ENCODE peak calls at places on chromosomes 13 and 19, in six cellular contexts. J is Peyer's patch, I is mucosa of gallbladder, N is T follicular helper cell, L is mucosa of descending colon, W is activated T-cell treated with anti-CD3 and anti-CD28 coated beads for 48 hours. Q is an unnamed sample.

GRCh38 chr19:46639356-46640061 is 3.5 kb upstream of the GNG8 start:
- DNase-seq in J (no peak), I (peak; percentile 43), N (no peak), L (peak; percentile 65), W (no peak), Q (no peak)

GRCh38 chr13:75415720-75416119 is 66.2 kb downstream of the TBC1D4 start:
- DNase-seq in J (no peak), I (no peak), N (no peak), L (no peak), W (no peak), Q (no peak)

GRCh38 chr19:41886761-41887710 is 4.1 kb downstream of the ARHGEF1 start:
- DNase-seq in J (peak; percentile 87), I (peak; percentile 29), N (peak; percentile 52), L (no peak), W (no peak), Q (peak; percentile 67)

GRCh38 chr19:18098891-18099622 is 1.5 kb downstream of the MAST3 start:
- DNase-seq in J (peak; percentile 92), I (no peak), N (no peak), L (peak; percentile 61), W (no peak), Q (no peak)

GRCh38 chr19:30419581-30420180 is 47.5 kb downstream of the ZNF536 start:
- DNase-seq in J (no peak), I (no peak), N (no peak), L (no peak), W (no peak), Q (no peak)

GRCh38 chr19:31340059-31341025 is 8.9 kb downstream of the TSHZ3 start:
- DNase-seq in J (no peak), I (no peak), N (no peak), L (no peak), W (no peak), Q (peak; percentile 22)

GRCh38 chr13:109818891-109819290 is 32.5 kb upstream of the IRS2 start:
- DNase-seq in J (no peak), I (no peak), N (no peak), L (no peak), W (no peak), Q (no peak)

GRCh38 chr13:92224052-92224821 is 825.8 kb downstream of the GPC5 start:
- DNase-seq in J (no peak), I (peak; percentile 18), N (no peak), L (no peak), W (no peak), Q (no peak)

GRCh38 chr13:49958321-49958720 is 22.2 kb upstream of the SPRYD7 start:
- DNase-seq in J (no peak), I (no peak), N (no peak), L (no peak), W (no peak), Q (no peak)

GRCh38 chr13:48994731-48995130 is 19.0 kb downstream of the FNDC3A start:
- DNase-seq in J (no peak), I (no peak), N (no peak), L (no peak), W (no peak), Q (no peak)

GRCh38 chr13:51249767-51250741 is 27.9 kb downstream of the FAM124A start:
- DNase-seq in J (no peak), I (no peak), N (no peak), L (no peak), W (no peak), Q (peak; percentile 3)

GRCh38 chr19:39514840-39515550 is at the start of gene SELENOV:
- DNase-seq in J (no peak), I (no peak), N (no peak), L (no peak), W (no peak), Q (no peak)

GRCh38 chr13:106532111-106532929 is 3.1 kb downstream of the EFNB2 start:
- DNase-seq in J (no peak), I (no peak), N (no peak), L (peak; percentile 46), W (no peak), Q (peak; percentile 27)

GRCh38 chr19:46206176-46206575 is 23.4 kb upstream of the IGFL1 start:
- DNase-seq in J (no peak), I (no peak), N (no peak), L (no peak), W (no peak), Q (no peak)

GRCh38 chr19:24065865-24066604 is 21.0 kb upstream of the ZNF254 start:
- DNase-seq in J (no peak), I (no peak), N (no peak), L (no peak), W (no peak), Q (no peak)

GRCh38 chr19:12840091-12841079 is 2.1 kb downstream of the MAST1 start:
- DNase-seq in J (no peak), I (peak; percentile 35), N (no peak), L (peak; percentile 87), W (peak; percentile 66), Q (peak; percentile 65)

GRCh38 chr13:71587778-71588177 is 279.2 kb downstream of the DACH1 start:
- DNase-seq in J (no peak), I (no peak), N (no peak), L (no peak), W (no peak), Q (no peak)

GRCh38 chr19:36972594-36972993 is 56.5 kb downstream of the ZNF568 start:
- DNase-seq in J (no peak), I (no peak), N (no peak), L (no peak), W (no peak), Q (no peak)

GRCh38 chr19:14167594-14168138 is 31.3 kb upstream of the ASF1B start:
- DNase-seq in J (peak; percentile 25), I (no peak), N (no peak), L (no peak), W (no peak), Q (no peak)

Q was measured in small intestine.